ENCODE peak calls at places on chromosomes 2 and 18, in five cellular contexts. One of them, this sample, is unnamed.

GRCh38 chr2:216932806-216933579 is 73.1 kb upstream of the TNP1 start:
- DNase-seq in SW480: no peak
- DNase-seq in B cell: no peak
- DNase-seq in NCI-H526 treated with DMSO at 0.1 percent for 48 hours: no peak
- DNase-seq in OCI-LY7: no peak
- DNase-seq in this sample: no peak

GRCh38 chr2:215505044-215505786 is 69.3 kb upstream of the FN1 start:
- DNase-seq in SW480: no peak
- DNase-seq in B cell: no peak
- DNase-seq in NCI-H526 treated with DMSO at 0.1 percent for 48 hours: no peak
- DNase-seq in OCI-LY7: no peak
- DNase-seq in this sample: no peak

GRCh38 chr2:16777123-16777872 is 111.7 kb upstream of the CYRIA start:
- DNase-seq in SW480: no peak
- DNase-seq in B cell: no peak
- DNase-seq in NCI-H526 treated with DMSO at 0.1 percent for 48 hours: no peak
- DNase-seq in OCI-LY7: no peak
- DNase-seq in this sample: no peak

GRCh38 chr18:9796933-9797549 is 88.7 kb upstream of the TXNDC2 start:
- DNase-seq in SW480: no peak
- DNase-seq in B cell: no peak
- DNase-seq in NCI-H526 treated with DMSO at 0.1 percent for 48 hours: no peak
- DNase-seq in OCI-LY7: no peak
- DNase-seq in this sample: peak; percentile 43

GRCh38 chr2:133415210-133415876 is 152.9 kb downstream of the NCKAP5 start:
- DNase-seq in SW480: no peak
- DNase-seq in B cell: no peak
- DNase-seq in NCI-H526 treated with DMSO at 0.1 percent for 48 hours: no peak
- DNase-seq in OCI-LY7: no peak
- DNase-seq in this sample: no peak

GRCh38 chr18:74499633-74500032 is 3.5 kb downstream of the CNDP2 start:
- DNase-seq in SW480: no peak
- DNase-seq in B cell: no peak
- DNase-seq in NCI-H526 treated with DMSO at 0.1 percent for 48 hours: no peak
- DNase-seq in OCI-LY7: peak; percentile 61
- DNase-seq in this sample: no peak

GRCh38 chr2:2619995-2620394 is 288.9 kb upstream of the MYT1L start:
- DNase-seq in SW480: no peak
- DNase-seq in B cell: no peak
- DNase-seq in NCI-H526 treated with DMSO at 0.1 percent for 48 hours: no peak
- DNase-seq in OCI-LY7: no peak
- DNase-seq in this sample: no peak

GRCh38 chr2:69306897-69307695 is 79.9 kb downstream of the GFPT1 start:
- DNase-seq in SW480: peak; percentile 81
- DNase-seq in B cell: peak; percentile 67
- DNase-seq in NCI-H526 treated with DMSO at 0.1 percent for 48 hours: peak; percentile 59
- DNase-seq in OCI-LY7: peak; percentile 59
- DNase-seq in this sample: peak; percentile 66

GRCh38 chr2:85792783-85793441 is 39.1 kb downstream of the ATOH8 start:
- DNase-seq in SW480: no peak
- DNase-seq in B cell: no peak
- DNase-seq in NCI-H526 treated with DMSO at 0.1 percent for 48 hours: no peak
- DNase-seq in OCI-LY7: no peak
- DNase-seq in this sample: no peak

GRCh38 chr2:199784512-199784911 is 66.5 kb downstream of the FTCDNL1 start:
- DNase-seq in SW480: no peak
- DNase-seq in B cell: no peak
- DNase-seq in NCI-H526 treated with DMSO at 0.1 percent for 48 hours: no peak
- DNase-seq in OCI-LY7: no peak
- DNase-seq in this sample: no peak

GRCh38 chr2:31270136-31270535 is 36.2 kb downstream of the EHD3 start:
- DNase-seq in SW480: no peak
- DNase-seq in B cell: no peak
- DNase-seq in NCI-H526 treated with DMSO at 0.1 percent for 48 hours: no peak
- DNase-seq in OCI-LY7: no peak
- DNase-seq in this sample: no peak

GRCh38 chr2:196338440-196338839 is 167.1 kb upstream of the STK17B start:
- DNase-seq in SW480: no peak
- DNase-seq in B cell: no peak
- DNase-seq in NCI-H526 treated with DMSO at 0.1 percent for 48 hours: no peak
- DNase-seq in OCI-LY7: no peak
- DNase-seq in this sample: no peak

GRCh38 chr18:54828290-54828871 is at the start of gene RAB27B:
- DNase-seq in SW480: peak; percentile 40
- DNase-seq in B cell: no peak
- DNase-seq in NCI-H526 treated with DMSO at 0.1 percent for 48 hours: peak; percentile 47
- DNase-seq in OCI-LY7: no peak
- DNase-seq in this sample: peak; percentile 85

GRCh38 chr2:161273038-161273760 is 35.0 kb upstream of the PSMD14 start:
- DNase-seq in SW480: peak; percentile 62
- DNase-seq in B cell: no peak
- DNase-seq in NCI-H526 treated with DMSO at 0.1 percent for 48 hours: peak; percentile 30
- DNase-seq in OCI-LY7: peak; percentile 78
- DNase-seq in this sample: peak; percentile 63

GRCh38 chr18:55239764-55240163 is 280.5 kb upstream of the CCDC68 start:
- DNase-seq in SW480: no peak
- DNase-seq in B cell: no peak
- DNase-seq in NCI-H526 treated with DMSO at 0.1 percent for 48 hours: peak; percentile 66
- DNase-seq in OCI-LY7: no peak
- DNase-seq in this sample: peak; percentile 98

GRCh38 chr2:25979006-25979405 is 3.3 kb downstream of the KIF3C start:
- DNase-seq in SW480: no peak
- DNase-seq in B cell: no peak
- DNase-seq in NCI-H526 treated with DMSO at 0.1 percent for 48 hours: no peak
- DNase-seq in OCI-LY7: no peak
- DNase-seq in this sample: no peak

GRCh38 chr18:48797841-48798255 is 152.9 kb downstream of the SMAD7 start:
- DNase-seq in SW480: no peak
- DNase-seq in B cell: peak; percentile 31
- DNase-seq in NCI-H526 treated with DMSO at 0.1 percent for 48 hours: no peak
- DNase-seq in OCI-LY7: no peak
- DNase-seq in this sample: no peak

GRCh38 chr2:229586746-229587705 is 127.3 kb downstream of the DNER start:
- DNase-seq in SW480: peak; percentile 52
- DNase-seq in B cell: no peak
- DNase-seq in NCI-H526 treated with DMSO at 0.1 percent for 48 hours: peak; percentile 16
- DNase-seq in OCI-LY7: peak; percentile 10
- DNase-seq in this sample: peak; percentile 37

GRCh38 chr2:128456281-128456680 is 137.6 kb upstream of the HS6ST1 start:
- DNase-seq in SW480: no peak
- DNase-seq in B cell: no peak
- DNase-seq in NCI-H526 treated with DMSO at 0.1 percent for 48 hours: no peak
- DNase-seq in OCI-LY7: no peak
- DNase-seq in this sample: no peak

GRCh38 chr2:118865106-118865505 is 17.7 kb upstream of the EN1 start:
- DNase-seq in SW480: peak; percentile 75
- DNase-seq in B cell: peak; percentile 39
- DNase-seq in NCI-H526 treated with DMSO at 0.1 percent for 48 hours: peak; percentile 34
- DNase-seq in OCI-LY7: peak; percentile 55
- DNase-seq in this sample: peak; percentile 44

GRCh38 chr2:29011650-29012060 is 30.6 kb downstream of the TOGARAM2 start:
- DNase-seq in SW480: no peak
- DNase-seq in B cell: peak; percentile 69
- DNase-seq in NCI-H526 treated with DMSO at 0.1 percent for 48 hours: no peak
- DNase-seq in OCI-LY7: no peak
- DNase-seq in this sample: peak; percentile 35

GRCh38 chr2:225865468-225865867 is 466.0 kb downstream of the NYAP2 start:
- DNase-seq in SW480: no peak
- DNase-seq in B cell: no peak
- DNase-seq in NCI-H526 treated with DMSO at 0.1 percent for 48 hours: no peak
- DNase-seq in OCI-LY7: no peak
- DNase-seq in this sample: no peak

GRCh38 chr2:204115288-204115687 is 178.7 kb downstream of the ICOS start:
- DNase-seq in SW480: no peak
- DNase-seq in B cell: no peak
- DNase-seq in NCI-H526 treated with DMSO at 0.1 percent for 48 hours: no peak
- DNase-seq in OCI-LY7: no peak
- DNase-seq in this sample: no peak

GRCh38 chr2:224958873-224959272 is 83.4 kb downstream of the DOCK10 start:
- DNase-seq in SW480: no peak
- DNase-seq in B cell: no peak
- DNase-seq in NCI-H526 treated with DMSO at 0.1 percent for 48 hours: no peak
- DNase-seq in OCI-LY7: no peak
- DNase-seq in this sample: no peak

GRCh38 chr2:235026649-235027557 is 75.1 kb downstream of the SH3BP4 start:
- DNase-seq in SW480: peak; percentile 62
- DNase-seq in B cell: no peak
- DNase-seq in NCI-H526 treated with DMSO at 0.1 percent for 48 hours: peak; percentile 8
- DNase-seq in OCI-LY7: no peak
- DNase-seq in this sample: peak; percentile 95

GRCh38 chr2:119649364-119649917 is 29.6 kb upstream of the TMEM177 start:
- DNase-seq in SW480: no peak
- DNase-seq in B cell: no peak
- DNase-seq in NCI-H526 treated with DMSO at 0.1 percent for 48 hours: no peak
- DNase-seq in OCI-LY7: no peak
- DNase-seq in this sample: no peak

GRCh38 chr2:127125821-127126220 is 18.9 kb upstream of the BIN1 start:
- DNase-seq in SW480: no peak
- DNase-seq in B cell: no peak
- DNase-seq in NCI-H526 treated with DMSO at 0.1 percent for 48 hours: peak; percentile 75
- DNase-seq in OCI-LY7: no peak
- DNase-seq in this sample: no peak

GRCh38 chr2:160736148-160736547 is 242.5 kb upstream of the RBMS1 start:
- DNase-seq in SW480: no peak
- DNase-seq in B cell: no peak
- DNase-seq in NCI-H526 treated with DMSO at 0.1 percent for 48 hours: no peak
- DNase-seq in OCI-LY7: no peak
- DNase-seq in this sample: no peak

GRCh38 chr2:64924178-64924934 is 64.8 kb upstream of the SLC1A4 start:
- DNase-seq in SW480: no peak
- DNase-seq in B cell: no peak
- DNase-seq in NCI-H526 treated with DMSO at 0.1 percent for 48 hours: no peak
- DNase-seq in OCI-LY7: no peak
- DNase-seq in this sample: no peak

GRCh38 chr2:230614913-230615332 is 97.7 kb upstream of the CAB39 start:
- DNase-seq in SW480: no peak
- DNase-seq in B cell: peak; percentile 79
- DNase-seq in NCI-H526 treated with DMSO at 0.1 percent for 48 hours: no peak
- DNase-seq in OCI-LY7: peak; percentile 96
- DNase-seq in this sample: no peak

GRCh38 chr2:224127871-224128501 is 88.9 kb upstream of the SERPINE2 start:
- DNase-seq in SW480: no peak
- DNase-seq in B cell: no peak
- DNase-seq in NCI-H526 treated with DMSO at 0.1 percent for 48 hours: no peak
- DNase-seq in OCI-LY7: no peak
- DNase-seq in this sample: no peak

GRCh38 chr2:64426191-64426952 is 27.6 kb upstream of the LGALSL start:
- DNase-seq in SW480: no peak
- DNase-seq in B cell: no peak
- DNase-seq in NCI-H526 treated with DMSO at 0.1 percent for 48 hours: peak; percentile 18
- DNase-seq in OCI-LY7: no peak
- DNase-seq in this sample: no peak

GRCh38 chr2:66555511-66556324 is 120.8 kb downstream of the MEIS1 start:
- DNase-seq in SW480: no peak
- DNase-seq in B cell: no peak
- DNase-seq in NCI-H526 treated with DMSO at 0.1 percent for 48 hours: no peak
- DNase-seq in OCI-LY7: no peak
- DNase-seq in this sample: peak; percentile 63

GRCh38 chr18:10926565-10927194 is 222.7 kb downstream of the PIEZO2 start:
- DNase-seq in SW480: no peak
- DNase-seq in B cell: no peak
- DNase-seq in NCI-H526 treated with DMSO at 0.1 percent for 48 hours: no peak
- DNase-seq in OCI-LY7: no peak
- DNase-seq in this sample: no peak

This sample was measured in NCI-H1105 treated with DMSO at 0.1 percent for 48 hours.